ENCODE peak calls at places on chromosomes 13 and 19, in eight cellular contexts. K is stimulated activated effector memory CD8-positive, alpha-beta T cell treated with anti-CD3 and anti-CD28 coated beads, Interleukin-12 subunit alpha, Interleukin-12 subunit beta, amount 100 ng/mL, for 72 hours; I is CD14-positive monocyte; L is stimulated activated CD4-positive, alpha-beta T cell treated with anti-CD3 and anti-CD28 coated beads, Interleukin-4, amount 100 ng/mL, for 48 hours; D is amniotic stem cell; Z is lung; M is HFFc6; T is T47D. B is an unnamed sample.

GRCh38 chr13:23817136-23817535 is 72.1 kb downstream of the MIPEP start:
- DNase-seq in L (no peak), Z (no peak), K (no peak), M (no peak), T (no peak), D (no peak), I (no peak), B (no peak)

GRCh38 chr19:55118401-55118991 is 1.1 kb upstream of the PPP1R12C start:
- DNase-seq in K (no peak), M (no peak), D (no peak), L (no peak), Z (peak), I (no peak), T (no peak), B (peak)

GRCh38 chr13:50654341-50654740 is 189.2 kb downstream of the DLEU7 start:
- DNase-seq in K (no peak), T (no peak), D (no peak), L (no peak), M (no peak), Z (no peak), I (no peak), B (no peak)

GRCh38 chr19:55058781-55059610 is 4.0 kb downstream of the RDH13 start:
- DNase-seq in M (no peak), K (no peak), D (no peak), Z (no peak), L (no peak), T (no peak), I (no peak), B (no peak)

GRCh38 chr19:3335431-3336350 is 30.7 kb upstream of the NFIC start:
- DNase-seq in D (no peak), K (no peak), T (no peak), I (no peak), Z (no peak), L (no peak), M (peak), B (no peak)

GRCh38 chr13:46475586-46475991 is 77.4 kb upstream of the LRCH1 start:
- DNase-seq in K (no peak), Z (no peak), T (no peak), M (peak), D (no peak), I (no peak), L (no peak), B (no peak)

GRCh38 chr13:98189841-98190505 is 12.9 kb upstream of the RNF113B start:
- DNase-seq in M (no peak), K (no peak), Z (no peak), L (no peak), I (no peak), D (no peak), T (no peak), B (no peak)

GRCh38 chr19:525857-526419 is 5.6 kb upstream of the CDC34 start:
- DNase-seq in I (peak), Z (no peak), K (no peak), D (no peak), L (no peak), M (no peak), T (no peak), B (no peak)

GRCh38 chr13:113546571-113547247 is 37.8 kb upstream of the TFDP1 start:
- DNase-seq in T (no peak), I (no peak), M (no peak), K (no peak), D (no peak), L (no peak), Z (no peak), B (no peak)

GRCh38 chr13:58960909-58961308 is 1202.8 kb downstream of the DIAPH3 start:
- DNase-seq in I (no peak), D (no peak), M (no peak), L (no peak), T (no peak), K (no peak), Z (no peak), B (peak)

B was measured in HEK293T.